ENCODE peak calls at places on chromosomes 1 and 21, in ten cellular contexts. One of them, this sample, is unnamed.

GRCh38 chr1:66624412-66625060 is 90.6 kb downstream of the SGIP1 start:
- DNase-seq in D341Med: no peak
- DNase-seq in NCI-H1436: no peak
- DNase-seq in NCI-H1694 treated with DMSO at 0.1 percent for 48 hours: no peak
- DNase-seq in stimulated activated CD4-positive, alpha-beta T cell treated with anti-CD3 and anti-CD28 coated beads, Interleukin-2, amount 100 ng/mL, for 48 hours: no peak
- DNase-seq in left lung: no peak
- DNase-seq in activated T-cell treated with anti-CD3 and anti-CD28 coated beads for 1 hour: no peak
- DNase-seq in ureter: no peak
- DNase-seq in nucleus accumbens: no peak
- DNase-seq in RPMI8226: no peak
- DNase-seq in this sample: no peak

GRCh38 chr1:8663090-8663802 is 154.2 kb downstream of the RERE start:
- DNase-seq in D341Med: no peak
- DNase-seq in NCI-H1436: no peak
- DNase-seq in NCI-H1694 treated with DMSO at 0.1 percent for 48 hours: no peak
- DNase-seq in stimulated activated CD4-positive, alpha-beta T cell treated with anti-CD3 and anti-CD28 coated beads, Interleukin-2, amount 100 ng/mL, for 48 hours: no peak
- DNase-seq in left lung: no peak
- DNase-seq in activated T-cell treated with anti-CD3 and anti-CD28 coated beads for 1 hour: no peak
- DNase-seq in ureter: no peak
- DNase-seq in nucleus accumbens: no peak
- DNase-seq in RPMI8226: no peak
- DNase-seq in this sample: no peak

GRCh38 chr21:16279658-16280581 is 550.1 kb downstream of the USP25 start:
- DNase-seq in D341Med: peak; percentile 14
- DNase-seq in NCI-H1436: no peak
- DNase-seq in NCI-H1694 treated with DMSO at 0.1 percent for 48 hours: no peak
- DNase-seq in stimulated activated CD4-positive, alpha-beta T cell treated with anti-CD3 and anti-CD28 coated beads, Interleukin-2, amount 100 ng/mL, for 48 hours: no peak
- DNase-seq in left lung: no peak
- DNase-seq in activated T-cell treated with anti-CD3 and anti-CD28 coated beads for 1 hour: no peak
- DNase-seq in ureter: no peak
- DNase-seq in nucleus accumbens: peak; percentile 37
- DNase-seq in RPMI8226: no peak
- DNase-seq in this sample: peak; percentile 27

GRCh38 chr1:193736507-193736906 is 550.1 kb upstream of the B3GALT2 start:
- DNase-seq in D341Med: no peak
- DNase-seq in NCI-H1436: no peak
- DNase-seq in NCI-H1694 treated with DMSO at 0.1 percent for 48 hours: no peak
- DNase-seq in stimulated activated CD4-positive, alpha-beta T cell treated with anti-CD3 and anti-CD28 coated beads, Interleukin-2, amount 100 ng/mL, for 48 hours: no peak
- DNase-seq in left lung: no peak
- DNase-seq in activated T-cell treated with anti-CD3 and anti-CD28 coated beads for 1 hour: no peak
- DNase-seq in ureter: no peak
- DNase-seq in nucleus accumbens: no peak
- DNase-seq in RPMI8226: no peak
- DNase-seq in this sample: no peak

GRCh38 chr1:243471026-243471685 is 215.3 kb downstream of the SDCCAG8 start:
- DNase-seq in D341Med: peak; percentile 71
- DNase-seq in NCI-H1436: no peak
- DNase-seq in NCI-H1694 treated with DMSO at 0.1 percent for 48 hours: peak; percentile 100
- DNase-seq in stimulated activated CD4-positive, alpha-beta T cell treated with anti-CD3 and anti-CD28 coated beads, Interleukin-2, amount 100 ng/mL, for 48 hours: no peak
- DNase-seq in left lung: no peak
- DNase-seq in activated T-cell treated with anti-CD3 and anti-CD28 coated beads for 1 hour: no peak
- DNase-seq in ureter: no peak
- DNase-seq in nucleus accumbens: no peak
- DNase-seq in RPMI8226: no peak
- DNase-seq in this sample: no peak

GRCh38 chr1:41218152-41218551 is 24.0 kb downstream of the SCMH1 start:
- DNase-seq in D341Med: no peak
- DNase-seq in NCI-H1436: no peak
- DNase-seq in NCI-H1694 treated with DMSO at 0.1 percent for 48 hours: no peak
- DNase-seq in stimulated activated CD4-positive, alpha-beta T cell treated with anti-CD3 and anti-CD28 coated beads, Interleukin-2, amount 100 ng/mL, for 48 hours: no peak
- DNase-seq in left lung: no peak
- DNase-seq in activated T-cell treated with anti-CD3 and anti-CD28 coated beads for 1 hour: no peak
- DNase-seq in ureter: no peak
- DNase-seq in nucleus accumbens: no peak
- DNase-seq in RPMI8226: no peak
- DNase-seq in this sample: no peak

GRCh38 chr1:27554777-27555699 is 48.9 kb downstream of the AHDC1 start:
- DNase-seq in D341Med: no peak
- DNase-seq in NCI-H1436: no peak
- DNase-seq in NCI-H1694 treated with DMSO at 0.1 percent for 48 hours: no peak
- DNase-seq in stimulated activated CD4-positive, alpha-beta T cell treated with anti-CD3 and anti-CD28 coated beads, Interleukin-2, amount 100 ng/mL, for 48 hours: no peak
- DNase-seq in left lung: no peak
- DNase-seq in activated T-cell treated with anti-CD3 and anti-CD28 coated beads for 1 hour: no peak
- DNase-seq in ureter: no peak
- DNase-seq in nucleus accumbens: no peak
- DNase-seq in RPMI8226: no peak
- DNase-seq in this sample: no peak

GRCh38 chr21:41831453-41831831 is 47.7 kb downstream of the PRDM15 start:
- DNase-seq in D341Med: no peak
- DNase-seq in NCI-H1436: no peak
- DNase-seq in NCI-H1694 treated with DMSO at 0.1 percent for 48 hours: no peak
- DNase-seq in stimulated activated CD4-positive, alpha-beta T cell treated with anti-CD3 and anti-CD28 coated beads, Interleukin-2, amount 100 ng/mL, for 48 hours: no peak
- DNase-seq in left lung: no peak
- DNase-seq in activated T-cell treated with anti-CD3 and anti-CD28 coated beads for 1 hour: no peak
- DNase-seq in ureter: no peak
- DNase-seq in nucleus accumbens: no peak
- DNase-seq in RPMI8226: no peak
- DNase-seq in this sample: no peak

GRCh38 chr1:208251015-208251414 is 6.8 kb upstream of the PLXNA2 start:
- DNase-seq in D341Med: no peak
- DNase-seq in NCI-H1436: no peak
- DNase-seq in NCI-H1694 treated with DMSO at 0.1 percent for 48 hours: no peak
- DNase-seq in stimulated activated CD4-positive, alpha-beta T cell treated with anti-CD3 and anti-CD28 coated beads, Interleukin-2, amount 100 ng/mL, for 48 hours: no peak
- DNase-seq in left lung: no peak
- DNase-seq in activated T-cell treated with anti-CD3 and anti-CD28 coated beads for 1 hour: no peak
- DNase-seq in ureter: no peak
- DNase-seq in nucleus accumbens: no peak
- DNase-seq in RPMI8226: no peak
- DNase-seq in this sample: no peak

GRCh38 chr1:169594391-169594790 is 8.1 kb upstream of the F5 start:
- DNase-seq in D341Med: no peak
- DNase-seq in NCI-H1436: no peak
- DNase-seq in NCI-H1694 treated with DMSO at 0.1 percent for 48 hours: no peak
- DNase-seq in stimulated activated CD4-positive, alpha-beta T cell treated with anti-CD3 and anti-CD28 coated beads, Interleukin-2, amount 100 ng/mL, for 48 hours: no peak
- DNase-seq in left lung: no peak
- DNase-seq in activated T-cell treated with anti-CD3 and anti-CD28 coated beads for 1 hour: no peak
- DNase-seq in ureter: no peak
- DNase-seq in nucleus accumbens: no peak
- DNase-seq in RPMI8226: no peak
- DNase-seq in this sample: no peak

GRCh38 chr1:59198565-59198964 is 98.3 kb upstream of the FGGY start:
- DNase-seq in D341Med: no peak
- DNase-seq in NCI-H1436: no peak
- DNase-seq in NCI-H1694 treated with DMSO at 0.1 percent for 48 hours: no peak
- DNase-seq in stimulated activated CD4-positive, alpha-beta T cell treated with anti-CD3 and anti-CD28 coated beads, Interleukin-2, amount 100 ng/mL, for 48 hours: no peak
- DNase-seq in left lung: no peak
- DNase-seq in activated T-cell treated with anti-CD3 and anti-CD28 coated beads for 1 hour: no peak
- DNase-seq in ureter: no peak
- DNase-seq in nucleus accumbens: no peak
- DNase-seq in RPMI8226: no peak
- DNase-seq in this sample: no peak

GRCh38 chr1:85168884-85169283 is 31.9 kb downstream of the SYDE2 start:
- DNase-seq in D341Med: no peak
- DNase-seq in NCI-H1436: no peak
- DNase-seq in NCI-H1694 treated with DMSO at 0.1 percent for 48 hours: no peak
- DNase-seq in stimulated activated CD4-positive, alpha-beta T cell treated with anti-CD3 and anti-CD28 coated beads, Interleukin-2, amount 100 ng/mL, for 48 hours: no peak
- DNase-seq in left lung: no peak
- DNase-seq in activated T-cell treated with anti-CD3 and anti-CD28 coated beads for 1 hour: no peak
- DNase-seq in ureter: no peak
- DNase-seq in nucleus accumbens: no peak
- DNase-seq in RPMI8226: no peak
- DNase-seq in this sample: no peak

GRCh38 chr1:26161408-26162219 is 2.7 kb downstream of the FAM110D start:
- DNase-seq in D341Med: no peak
- DNase-seq in NCI-H1436: peak; percentile 32
- DNase-seq in NCI-H1694 treated with DMSO at 0.1 percent for 48 hours: no peak
- DNase-seq in stimulated activated CD4-positive, alpha-beta T cell treated with anti-CD3 and anti-CD28 coated beads, Interleukin-2, amount 100 ng/mL, for 48 hours: peak; percentile 26
- DNase-seq in left lung: no peak
- DNase-seq in activated T-cell treated with anti-CD3 and anti-CD28 coated beads for 1 hour: no peak
- DNase-seq in ureter: no peak
- DNase-seq in nucleus accumbens: peak; percentile 28
- DNase-seq in RPMI8226: peak; percentile 82
- DNase-seq in this sample: peak; percentile 55

GRCh38 chr1:235083589-235084323 is 44.9 kb downstream of the TOMM20 start:
- DNase-seq in D341Med: peak; percentile 88
- DNase-seq in NCI-H1436: peak; percentile 90
- DNase-seq in NCI-H1694 treated with DMSO at 0.1 percent for 48 hours: peak; percentile 98
- DNase-seq in stimulated activated CD4-positive, alpha-beta T cell treated with anti-CD3 and anti-CD28 coated beads, Interleukin-2, amount 100 ng/mL, for 48 hours: peak; percentile 58
- DNase-seq in left lung: peak; percentile 86
- DNase-seq in activated T-cell treated with anti-CD3 and anti-CD28 coated beads for 1 hour: peak; percentile 54
- DNase-seq in ureter: peak; percentile 85
- DNase-seq in nucleus accumbens: peak; percentile 73
- DNase-seq in RPMI8226: peak; percentile 91
- DNase-seq in this sample: peak; percentile 85

GRCh38 chr1:173639102-173639501 is 4.0 kb downstream of the TEX50 start:
- DNase-seq in D341Med: no peak
- DNase-seq in NCI-H1436: no peak
- DNase-seq in NCI-H1694 treated with DMSO at 0.1 percent for 48 hours: no peak
- DNase-seq in stimulated activated CD4-positive, alpha-beta T cell treated with anti-CD3 and anti-CD28 coated beads, Interleukin-2, amount 100 ng/mL, for 48 hours: no peak
- DNase-seq in left lung: no peak
- DNase-seq in activated T-cell treated with anti-CD3 and anti-CD28 coated beads for 1 hour: no peak
- DNase-seq in ureter: no peak
- DNase-seq in nucleus accumbens: no peak
- DNase-seq in RPMI8226: no peak
- DNase-seq in this sample: no peak

GRCh38 chr21:20023199-20023598 is 975.0 kb upstream of the NCAM2 start:
- DNase-seq in D341Med: no peak
- DNase-seq in NCI-H1436: no peak
- DNase-seq in NCI-H1694 treated with DMSO at 0.1 percent for 48 hours: no peak
- DNase-seq in stimulated activated CD4-positive, alpha-beta T cell treated with anti-CD3 and anti-CD28 coated beads, Interleukin-2, amount 100 ng/mL, for 48 hours: no peak
- DNase-seq in left lung: no peak
- DNase-seq in activated T-cell treated with anti-CD3 and anti-CD28 coated beads for 1 hour: no peak
- DNase-seq in ureter: no peak
- DNase-seq in nucleus accumbens: no peak
- DNase-seq in RPMI8226: no peak
- DNase-seq in this sample: no peak

GRCh38 chr1:225685476-225686176 is 32.7 kb upstream of the ENAH start:
- DNase-seq in D341Med: no peak
- DNase-seq in NCI-H1436: no peak
- DNase-seq in NCI-H1694 treated with DMSO at 0.1 percent for 48 hours: no peak
- DNase-seq in stimulated activated CD4-positive, alpha-beta T cell treated with anti-CD3 and anti-CD28 coated beads, Interleukin-2, amount 100 ng/mL, for 48 hours: no peak
- DNase-seq in left lung: no peak
- DNase-seq in activated T-cell treated with anti-CD3 and anti-CD28 coated beads for 1 hour: no peak
- DNase-seq in ureter: no peak
- DNase-seq in nucleus accumbens: no peak
- DNase-seq in RPMI8226: no peak
- DNase-seq in this sample: no peak

GRCh38 chr1:223631367-223631977 is 34.0 kb downstream of the CAPN8 start:
- DNase-seq in D341Med: no peak
- DNase-seq in NCI-H1436: peak; percentile 38
- DNase-seq in NCI-H1694 treated with DMSO at 0.1 percent for 48 hours: peak; percentile 75
- DNase-seq in stimulated activated CD4-positive, alpha-beta T cell treated with anti-CD3 and anti-CD28 coated beads, Interleukin-2, amount 100 ng/mL, for 48 hours: no peak
- DNase-seq in left lung: no peak
- DNase-seq in activated T-cell treated with anti-CD3 and anti-CD28 coated beads for 1 hour: no peak
- DNase-seq in ureter: no peak
- DNase-seq in nucleus accumbens: no peak
- DNase-seq in RPMI8226: no peak
- DNase-seq in this sample: no peak

GRCh38 chr1:64363616-64364015 is 106.3 kb upstream of the CACHD1 start:
- DNase-seq in D341Med: no peak
- DNase-seq in NCI-H1436: no peak
- DNase-seq in NCI-H1694 treated with DMSO at 0.1 percent for 48 hours: no peak
- DNase-seq in stimulated activated CD4-positive, alpha-beta T cell treated with anti-CD3 and anti-CD28 coated beads, Interleukin-2, amount 100 ng/mL, for 48 hours: no peak
- DNase-seq in left lung: no peak
- DNase-seq in activated T-cell treated with anti-CD3 and anti-CD28 coated beads for 1 hour: no peak
- DNase-seq in ureter: no peak
- DNase-seq in nucleus accumbens: no peak
- DNase-seq in RPMI8226: no peak
- DNase-seq in this sample: no peak

GRCh38 chr21:44761747-44762208 is 39.8 kb downstream of the UBE2G2 start:
- DNase-seq in D341Med: no peak
- DNase-seq in NCI-H1436: peak; percentile 42
- DNase-seq in NCI-H1694 treated with DMSO at 0.1 percent for 48 hours: no peak
- DNase-seq in stimulated activated CD4-positive, alpha-beta T cell treated with anti-CD3 and anti-CD28 coated beads, Interleukin-2, amount 100 ng/mL, for 48 hours: no peak
- DNase-seq in left lung: no peak
- DNase-seq in activated T-cell treated with anti-CD3 and anti-CD28 coated beads for 1 hour: no peak
- DNase-seq in ureter: no peak
- DNase-seq in nucleus accumbens: no peak
- DNase-seq in RPMI8226: no peak
- DNase-seq in this sample: no peak

GRCh38 chr1:169550294-169550693 is 36.0 kb downstream of the F5 start:
- DNase-seq in D341Med: peak; percentile 48
- DNase-seq in NCI-H1436: peak; percentile 26
- DNase-seq in NCI-H1694 treated with DMSO at 0.1 percent for 48 hours: peak; percentile 75
- DNase-seq in stimulated activated CD4-positive, alpha-beta T cell treated with anti-CD3 and anti-CD28 coated beads, Interleukin-2, amount 100 ng/mL, for 48 hours: no peak
- DNase-seq in left lung: no peak
- DNase-seq in activated T-cell treated with anti-CD3 and anti-CD28 coated beads for 1 hour: no peak
- DNase-seq in ureter: no peak
- DNase-seq in nucleus accumbens: no peak
- DNase-seq in RPMI8226: peak; percentile 41
- DNase-seq in this sample: no peak

GRCh38 chr1:206829875-206830274 is 35.5 kb upstream of the IL20 start:
- DNase-seq in D341Med: no peak
- DNase-seq in NCI-H1436: no peak
- DNase-seq in NCI-H1694 treated with DMSO at 0.1 percent for 48 hours: no peak
- DNase-seq in stimulated activated CD4-positive, alpha-beta T cell treated with anti-CD3 and anti-CD28 coated beads, Interleukin-2, amount 100 ng/mL, for 48 hours: no peak
- DNase-seq in left lung: no peak
- DNase-seq in activated T-cell treated with anti-CD3 and anti-CD28 coated beads for 1 hour: no peak
- DNase-seq in ureter: no peak
- DNase-seq in nucleus accumbens: no peak
- DNase-seq in RPMI8226: peak; percentile 90
- DNase-seq in this sample: no peak

GRCh38 chr1:208234721-208235120 is 9.5 kb downstream of the PLXNA2 start:
- DNase-seq in D341Med: no peak
- DNase-seq in NCI-H1436: peak; percentile 27
- DNase-seq in NCI-H1694 treated with DMSO at 0.1 percent for 48 hours: no peak
- DNase-seq in stimulated activated CD4-positive, alpha-beta T cell treated with anti-CD3 and anti-CD28 coated beads, Interleukin-2, amount 100 ng/mL, for 48 hours: no peak
- DNase-seq in left lung: no peak
- DNase-seq in activated T-cell treated with anti-CD3 and anti-CD28 coated beads for 1 hour: no peak
- DNase-seq in ureter: no peak
- DNase-seq in nucleus accumbens: no peak
- DNase-seq in RPMI8226: no peak
- DNase-seq in this sample: no peak

GRCh38 chr1:118504231-118504644 is 319.2 kb upstream of the SPAG17 start:
- DNase-seq in D341Med: no peak
- DNase-seq in NCI-H1436: no peak
- DNase-seq in NCI-H1694 treated with DMSO at 0.1 percent for 48 hours: no peak
- DNase-seq in stimulated activated CD4-positive, alpha-beta T cell treated with anti-CD3 and anti-CD28 coated beads, Interleukin-2, amount 100 ng/mL, for 48 hours: no peak
- DNase-seq in left lung: no peak
- DNase-seq in activated T-cell treated with anti-CD3 and anti-CD28 coated beads for 1 hour: no peak
- DNase-seq in ureter: no peak
- DNase-seq in nucleus accumbens: no peak
- DNase-seq in RPMI8226: no peak
- DNase-seq in this sample: no peak

GRCh38 chr1:8239306-8240023 is 78.4 kb upstream of the SLC45A1 start:
- DNase-seq in D341Med: no peak
- DNase-seq in NCI-H1436: no peak
- DNase-seq in NCI-H1694 treated with DMSO at 0.1 percent for 48 hours: no peak
- DNase-seq in stimulated activated CD4-positive, alpha-beta T cell treated with anti-CD3 and anti-CD28 coated beads, Interleukin-2, amount 100 ng/mL, for 48 hours: no peak
- DNase-seq in left lung: no peak
- DNase-seq in activated T-cell treated with anti-CD3 and anti-CD28 coated beads for 1 hour: no peak
- DNase-seq in ureter: no peak
- DNase-seq in nucleus accumbens: no peak
- DNase-seq in RPMI8226: no peak
- DNase-seq in this sample: no peak

GRCh38 chr1:164561461-164561860 is 2.5 kb downstream of the PBX1 start:
- DNase-seq in D341Med: no peak
- DNase-seq in NCI-H1436: no peak
- DNase-seq in NCI-H1694 treated with DMSO at 0.1 percent for 48 hours: peak; percentile 47
- DNase-seq in stimulated activated CD4-positive, alpha-beta T cell treated with anti-CD3 and anti-CD28 coated beads, Interleukin-2, amount 100 ng/mL, for 48 hours: no peak
- DNase-seq in left lung: no peak
- DNase-seq in activated T-cell treated with anti-CD3 and anti-CD28 coated beads for 1 hour: no peak
- DNase-seq in ureter: no peak
- DNase-seq in nucleus accumbens: no peak
- DNase-seq in RPMI8226: peak; percentile 49
- DNase-seq in this sample: no peak

GRCh38 chr1:180631197-180631765 is 541 bp upstream of the XPR1 start:
- DNase-seq in D341Med: no peak
- DNase-seq in NCI-H1436: peak; percentile 17
- DNase-seq in NCI-H1694 treated with DMSO at 0.1 percent for 48 hours: no peak
- DNase-seq in stimulated activated CD4-positive, alpha-beta T cell treated with anti-CD3 and anti-CD28 coated beads, Interleukin-2, amount 100 ng/mL, for 48 hours: no peak
- DNase-seq in left lung: no peak
- DNase-seq in activated T-cell treated with anti-CD3 and anti-CD28 coated beads for 1 hour: no peak
- DNase-seq in ureter: no peak
- DNase-seq in nucleus accumbens: no peak
- DNase-seq in RPMI8226: no peak
- DNase-seq in this sample: no peak

GRCh38 chr1:9719978-9720722 is 68.6 kb downstream of the PIK3CD start:
- DNase-seq in D341Med: peak; percentile 22
- DNase-seq in NCI-H1436: no peak
- DNase-seq in NCI-H1694 treated with DMSO at 0.1 percent for 48 hours: no peak
- DNase-seq in stimulated activated CD4-positive, alpha-beta T cell treated with anti-CD3 and anti-CD28 coated beads, Interleukin-2, amount 100 ng/mL, for 48 hours: no peak
- DNase-seq in left lung: no peak
- DNase-seq in activated T-cell treated with anti-CD3 and anti-CD28 coated beads for 1 hour: no peak
- DNase-seq in ureter: no peak
- DNase-seq in nucleus accumbens: no peak
- DNase-seq in RPMI8226: no peak
- DNase-seq in this sample: no peak